ENCODE peak calls at places on chromosomes 2 and 18, in four cellular contexts. H is GM12878, K is K562, Z is HepG2. P is an unnamed sample.

GRCh38 chr2:66869076-66869475 is 434.2 kb downstream of the MEIS1 start:
- DNase-seq in Z (no peak), H (no peak), K (no peak), P (no peak)

GRCh38 chr2:56130463-56131070 is 53.2 kb upstream of the CCDC85A start:
- DNase-seq in H (no peak), K (peak), Z (no peak), P (peak)

GRCh38 chr18:47254341-47254939 is 3.0 kb upstream of the SKOR2 start:
- DNase-seq in K (peak), Z (peak), H (no peak), P (peak)

GRCh38 chr18:76927216-76927725 is 104.9 kb downstream of the ZNF236 start:
- DNase-seq in Z (no peak), H (no peak), K (no peak), P (no peak)

GRCh38 chr2:160613466-160614153 is 120.0 kb upstream of the RBMS1 start:
- DNase-seq in Z (no peak), H (no peak), K (no peak), P (no peak)

GRCh38 chr2:98269274-98269673 is 77.0 kb upstream of the CNGA3 start:
- DNase-seq in K (peak), Z (peak), H (no peak), P (no peak)

GRCh38 chr2:178455947-178456346 is 4.8 kb downstream of the PJVK start:
- DNase-seq in Z (no peak), H (no peak), K (no peak), P (no peak)

GRCh38 chr2:17538022-17538843 is 2.3 kb upstream of the VSNL1 start:
- DNase-seq in Z (peak), H (no peak), K (no peak), P (peak)

GRCh38 chr2:241180495-241180894 is 8.0 kb upstream of the ANO7 start:
- DNase-seq in H (no peak), Z (no peak), K (no peak), P (peak)

GRCh38 chr2:86791574-86791973 is 861 bp upstream of the CD8A start:
- DNase-seq in H (no peak), Z (no peak), K (no peak), P (peak)

GRCh38 chr2:112996635-112997034 is 8.6 kb upstream of the IL36A start:
- DNase-seq in Z (no peak), K (no peak), H (no peak), P (no peak)

GRCh38 chr18:23189099-23189498 is 53.8 kb downstream of the CABLES1 start:
- DNase-seq in Z (no peak), K (no peak), H (no peak), P (no peak)

GRCh38 chr2:205495819-205496218 is 186.5 kb upstream of the NRP2 start:
- DNase-seq in Z (no peak), H (no peak), K (no peak), P (no peak)

GRCh38 chr2:120512321-120512710 is 166.4 kb downstream of the INHBB start:
- DNase-seq in H (no peak), Z (no peak), K (no peak), P (no peak)

GRCh38 chr2:100228415-100228814 is 86.0 kb upstream of the AFF3 start:
- DNase-seq in K (no peak), H (no peak), Z (no peak), P (no peak)

GRCh38 chr2:1039549-1039948 is 88.9 kb downstream of the SNTG2 start:
- DNase-seq in K (no peak), Z (no peak), H (no peak), P (no peak)

GRCh38 chr2:28391564-28392296 is 928 bp upstream of the FOSL2 start:
- DNase-seq in H (no peak), K (peak), Z (peak), P (peak)

GRCh38 chr2:106546376-106546990 is 59.3 kb downstream of the CD8B2 start:
- DNase-seq in K (no peak), H (no peak), Z (no peak), P (no peak)

GRCh38 chr2:106638043-106638442 is 150.9 kb downstream of the CD8B2 start:
- DNase-seq in K (no peak), Z (no peak), H (no peak), P (no peak)

GRCh38 chr2:158718196-158718585 is 76.9 kb upstream of the DAPL1 start:
- DNase-seq in K (no peak), Z (no peak), H (no peak), P (no peak)

GRCh38 chr2:145652992-145653545 is 1133.2 kb upstream of the ZEB2 start:
- DNase-seq in K (no peak), H (no peak), Z (no peak), P (no peak)

GRCh38 chr2:172434821-172435607 is 7.6 kb downstream of the ITGA6 start:
- DNase-seq in H (no peak), K (no peak), Z (no peak), P (no peak)

GRCh38 chr2:112783187-112783721 is 1.0 kb downstream of the IL1A start:
- DNase-seq in H (no peak), K (no peak), Z (no peak), P (no peak)

GRCh38 chr2:195682077-195682476 is 25.1 kb downstream of the SLC39A10 start:
- DNase-seq in K (no peak), Z (no peak), H (no peak), P (no peak)

GRCh38 chr18:65380986-65381385 is 369.8 kb upstream of the CDH7 start:
- DNase-seq in Z (no peak), K (no peak), H (no peak), P (no peak)

GRCh38 chr2:111919794-111920608 is 21.6 kb downstream of the MERTK start:
- DNase-seq in H (no peak), Z (peak), K (no peak), P (no peak)

GRCh38 chr2:46803911-46804670 is 111.5 kb downstream of the MCFD2 start:
- DNase-seq in H (no peak), K (no peak), Z (no peak), P (no peak)

GRCh38 chr18:44548291-44549221 is 132.1 kb upstream of the SETBP1 start:
- DNase-seq in K (no peak), H (no peak), Z (no peak), P (no peak)

GRCh38 chr2:204315236-204315662 is 230.0 kb upstream of the PARD3B start:
- DNase-seq in Z (no peak), H (no peak), K (no peak), P (no peak)

GRCh38 chr18:11121426-11121825 is 27.9 kb downstream of the PIEZO2 start:
- DNase-seq in K (no peak), Z (peak), H (no peak), P (no peak)

GRCh38 chr18:44802508-44802907 is 121.8 kb downstream of the SETBP1 start:
- DNase-seq in Z (no peak), K (no peak), H (no peak), P (no peak)

GRCh38 chr2:31729442-31730092 is 148.8 kb upstream of the SRD5A2 start:
- DNase-seq in Z (peak), H (peak), K (peak), P (no peak)

DNA sequence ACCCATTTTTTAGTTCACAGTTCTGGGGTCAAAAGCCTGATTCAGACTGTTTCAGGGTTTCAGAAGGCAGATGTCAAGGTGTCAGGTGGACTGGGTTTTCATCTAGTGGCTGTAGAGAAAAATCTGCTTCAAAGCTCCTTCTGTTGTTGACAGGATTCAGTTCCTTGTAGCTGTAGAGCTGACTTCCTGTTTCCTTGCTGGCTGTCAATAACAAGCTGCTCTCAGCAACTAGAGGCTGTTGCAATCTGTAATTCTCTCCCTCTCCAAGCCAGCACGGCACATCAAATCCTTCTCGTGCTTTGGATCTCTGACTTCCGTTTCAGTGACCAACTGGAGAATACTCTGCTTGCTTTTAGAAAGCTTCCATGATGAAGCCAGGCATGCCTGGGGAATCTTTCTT is 179.4 kb downstream of the DOK6 start:
- DNase-seq in Z (peak), K (no peak), H (peak), P (no peak)
- TF ChIP-seq CREM in Z (no peak), K (no peak), H (no peak), P (no peak)

GRCh38 chr2:185132501-185133041 is 534.2 kb downstream of the ZNF804A start:
- DNase-seq in Z (no peak), H (no peak), K (no peak), P (no peak)
- TF ChIP-seq CREM in Z (no peak), H (no peak), K (no peak), P (no peak)

DNA sequence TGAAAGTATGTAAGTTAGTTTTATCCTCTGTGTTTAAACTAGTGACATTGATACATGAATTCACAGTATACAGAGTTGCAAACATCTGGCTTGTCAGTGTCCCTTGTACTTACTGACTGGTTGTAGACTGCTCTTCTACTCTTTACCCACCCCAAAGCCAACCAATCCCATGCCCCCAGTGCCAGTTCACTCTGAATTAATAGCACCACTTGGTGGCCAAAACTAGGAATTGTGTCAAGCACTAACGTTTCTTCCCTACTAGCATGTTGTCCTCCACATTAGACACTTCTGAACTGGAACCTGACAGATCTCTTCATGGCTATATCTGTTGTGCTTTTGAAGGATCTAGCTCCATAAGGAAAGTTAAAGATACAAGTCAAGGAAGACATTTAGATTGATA is 27.2 kb upstream of the OTX1 start:
- DNase-seq in K (peak), Z (peak), H (peak), P (peak)
- TF ChIP-seq CREM in K (no peak), Z (no peak), H (no peak), P (no peak)

GRCh38 chr2:8448822-8449577 is 232.9 kb upstream of the ID2 start:
- DNase-seq in K (no peak), H (no peak), Z (no peak), P (no peak)
- TF ChIP-seq CREM in K (no peak), H (no peak), Z (no peak), P (no peak)

GRCh38 chr2:174166261-174166660 is 82.1 kb downstream of the OLA1 start:
- DNase-seq in H (no peak), K (no peak), Z (no peak), P (no peak)
- TF ChIP-seq CREM in H (no peak), K (no peak), Z (no peak), P (no peak)

GRCh38 chr2:156427067-156427466 is 9.1 kb upstream of the GPD2 start:
- DNase-seq in H (no peak), Z (no peak), K (no peak), P (no peak)
- TF ChIP-seq CREM in H (no peak), Z (no peak), K (no peak), P (no peak)